ENCODE peak calls at places on chromosome 16, in four cellular contexts. U is NCI-H1092, K is GM03348, M is anterior cingulate cortex. D is an unnamed sample.
A peak's percentile ranks its signal among the peaks of the same experiment; 100 is the strongest.

GRCh38 chr16:84597518-84598390 is 20.1 kb downstream of the COTL1 start:
- DNase-seq in U (no peak), K (no peak), M (no peak), D (no peak)

GRCh38 chr16:28491080-28491969 is 549 bp downstream of the CLN3 start:
- DNase-seq in U (no peak), K (peak; percentile 63), M (no peak), D (peak; percentile 58)

GRCh38 chr16:54923055-54923473 is 7.6 kb upstream of the IRX5 start:
- DNase-seq in U (no peak), K (no peak), M (no peak), D (no peak)

GRCh38 chr16:50614956-50615727 is 66.0 kb downstream of the SNX20 start:
- DNase-seq in U (no peak), K (no peak), M (no peak), D (no peak)

GRCh38 chr16:89842471-89843408 is 14.5 kb downstream of the SPIRE2 start:
- DNase-seq in U (no peak), K (peak; percentile 48), M (no peak), D (peak; percentile 67)

GRCh38 chr16:55297062-55297909 is 26.7 kb upstream of the IRX6 start:
- DNase-seq in U (no peak), K (no peak), M (no peak), D (no peak)

GRCh38 chr16:81797443-81797842 is 18.4 kb downstream of the PLCG2 start:
- DNase-seq in U (no peak), K (no peak), M (no peak), D (no peak)

GRCh38 chr16:66832190-66832589 is 1.4 kb upstream of the NAE1 start:
- DNase-seq in U (no peak), K (no peak), M (no peak), D (no peak)

GRCh38 chr16:12289175-12290063 is 312.9 kb downstream of the SNX29 start:
- DNase-seq in U (no peak), K (no peak), M (no peak), D (no peak)

GRCh38 chr16:66255647-66256046 is 110.8 kb upstream of the CDH5 start:
- DNase-seq in U (no peak), K (no peak), M (no peak), D (no peak)

GRCh38 chr16:69448470-69449193 is 24.2 kb downstream of the CYB5B start:
- DNase-seq in U (peak; percentile 61), K (peak; percentile 76), M (no peak), D (peak; percentile 88)

GRCh38 chr16:85327731-85328664 is 215.7 kb upstream of the CIBAR2 start:
- DNase-seq in U (peak; percentile 88), K (no peak), M (no peak), D (no peak)

GRCh38 chr16:65807858-65808257 is 558.6 kb upstream of the CDH5 start:
- DNase-seq in U (no peak), K (no peak), M (no peak), D (no peak)

GRCh38 chr16:35562471-35562870 is 2103.1 kb downstream of the TP53TG3F start:
- DNase-seq in U (no peak), K (no peak), M (no peak), D (no peak)

GRCh38 chr16:61814716-61815347 is 221.4 kb downstream of the CDH8 start:
- DNase-seq in U (no peak), K (no peak), M (no peak), D (no peak)

GRCh38 chr16:66130296-66130910 is 236.1 kb upstream of the CDH5 start:
- DNase-seq in U (no peak), K (peak; percentile 86), M (no peak), D (peak; percentile 82)

GRCh38 chr16:12271006-12271405 is 294.5 kb downstream of the SNX29 start:
- DNase-seq in U (no peak), K (peak; percentile 58), M (no peak), D (peak; percentile 1)

GRCh38 chr16:14548933-14549788 is 80.9 kb downstream of the PARN start:
- DNase-seq in U (no peak), K (no peak), M (no peak), D (no peak)

GRCh38 chr16:25012525-25012991 is 2.6 kb downstream of the ARHGAP17 start:
- DNase-seq in U (no peak), K (peak; percentile 82), M (no peak), D (peak; percentile 93)

GRCh38 chr16:1825864-1826690 is 548 bp downstream of the HAGH start:
- DNase-seq in U (peak; percentile 69), K (peak; percentile 61), M (no peak), D (peak; percentile 80)